ENCODE peak calls at places on chromosomes 13 and 19, in five cellular contexts. N, T, U, D and C are unnamed samples.

GRCh38 chr19:41546386-41546789 is 29.6 kb upstream of the CEACAM21 start:
- DNase-seq in N (no peak), T (no peak), U (peak), D (no peak), C (no peak)

GRCh38 chr13:113209880-113210421 is 538 bp downstream of the CUL4A start:
- DNase-seq in N (no peak), T (peak), U (peak), D (peak), C (no peak)

GRCh38 chr19:13031917-13032623 is 36.8 kb downstream of the NFIX start:
- DNase-seq in N (no peak), T (peak), U (no peak), D (no peak), C (no peak)

GRCh38 chr13:30892966-30893365 is 13.1 kb upstream of the MEDAG start:
- DNase-seq in N (no peak), T (peak), U (no peak), D (no peak), C (no peak)

GRCh38 chr19:34191355-34191962 is 19.2 kb downstream of the LSM14A start:
- DNase-seq in N (no peak), T (no peak), U (no peak), D (no peak), C (no peak)

GRCh38 chr19:29683009-29683408 is 17.7 kb downstream of the PLEKHF1 start:
- DNase-seq in N (no peak), T (peak), U (no peak), D (no peak), C (no peak)

GRCh38 chr13:73625562-73626339 is 508.5 kb downstream of the KLF12 start:
- DNase-seq in N (no peak), T (no peak), U (peak), D (no peak), C (no peak)

GRCh38 chr13:84607614-84608013 is 725.3 kb upstream of the SLITRK1 start:
- DNase-seq in N (peak), T (no peak), U (no peak), D (no peak), C (peak)

GRCh38 chr19:4518345-4519171 is at the start of gene PLIN4:
- DNase-seq in N (no peak), T (peak), U (no peak), D (peak), C (peak)

GRCh38 chr13:46893820-46894533 is 2.9 kb downstream of the HTR2A start:
- DNase-seq in N (no peak), T (peak), U (peak), D (peak), C (no peak)

GRCh38 chr19:8902520-8902919 is 70.3 kb downstream of the MBD3L1 start:
- DNase-seq in N (no peak), T (no peak), U (no peak), D (no peak), C (no peak)

GRCh38 chr13:110696776-110697175 is 9.1 kb downstream of the CARS2 start:
- DNase-seq in N (no peak), T (no peak), U (no peak), D (no peak), C (no peak)

GRCh38 chr19:1045247-1045603 is 5.3 kb downstream of the ABCA7 start:
- DNase-seq in N (no peak), T (peak), U (peak), D (peak), C (no peak)

GRCh38 chr19:39825531-39826076 is 8.4 kb downstream of the DYRK1B start:
- DNase-seq in N (no peak), T (peak), U (no peak), D (no peak), C (no peak)

GRCh38 chr19:18586311-18586710 is 2.3 kb upstream of the REX1BD start:
- DNase-seq in N (no peak), T (no peak), U (no peak), D (no peak), C (no peak)

GRCh38 chr13:71880753-71881541 is 13.9 kb upstream of the DACH1 start:
- DNase-seq in N (no peak), T (no peak), U (no peak), D (no peak), C (no peak)

DNA sequence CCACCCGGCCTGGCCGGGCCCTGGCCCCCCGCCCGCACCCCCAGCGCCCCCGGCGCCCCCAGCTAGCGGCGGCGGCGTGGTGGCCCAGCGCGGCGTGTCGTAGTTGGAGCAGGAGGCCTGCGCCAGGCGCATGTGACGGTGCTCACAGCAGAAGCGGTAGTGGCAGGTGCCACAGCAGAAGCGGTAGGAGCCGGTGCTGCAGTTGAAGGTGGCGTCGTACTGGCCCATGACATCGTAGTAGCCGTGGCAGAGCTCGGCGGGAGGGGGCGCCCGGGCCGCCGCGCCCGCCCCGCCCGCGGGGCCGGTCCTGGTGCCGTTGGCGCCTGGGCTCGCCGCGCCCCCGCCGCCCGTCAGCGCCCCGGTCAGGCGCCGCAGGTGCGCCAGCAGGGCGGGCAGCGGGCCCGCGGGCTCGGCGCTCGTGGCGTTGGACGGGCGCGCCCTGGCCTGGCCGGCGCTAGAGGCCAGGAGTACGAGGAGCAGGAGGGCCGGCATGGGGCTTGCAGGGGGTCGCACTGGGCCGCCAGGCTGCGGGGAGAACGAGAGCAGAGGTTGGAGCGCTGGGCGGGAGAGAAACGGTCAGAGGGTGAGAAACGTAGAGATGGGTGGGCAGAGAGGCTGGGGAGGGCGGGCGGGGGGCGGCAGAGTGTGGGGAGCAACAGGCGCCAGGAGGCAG is 592 bp downstream of the SHISA7 start:
- DNase-seq in N (no peak), T (no peak), U (no peak), D (no peak), C (no peak)
- H3K4me3 ChIP-seq in N (no peak), T (no peak), U (no peak), D (no peak), C (no peak)

GRCh38 chr19:56107626-56108351 is 13.3 kb downstream of the ZNF787 start:
- DNase-seq in N (no peak), T (no peak), U (no peak), D (peak), C (no peak)

GRCh38 chr19:56106993-56107392 is 14.1 kb downstream of the ZNF787 start:
- DNase-seq in N (no peak), T (no peak), U (no peak), D (no peak), C (no peak)

GRCh38 chr19:56109216-56109615 is 11.9 kb downstream of the ZNF787 start:
- DNase-seq in N (no peak), T (no peak), U (no peak), D (no peak), C (peak)

GRCh38 chr19:56110515-56111448 is 10.3 kb downstream of the ZNF787 start:
- DNase-seq in N (no peak), T (peak), U (no peak), D (peak), C (no peak)

DNA sequence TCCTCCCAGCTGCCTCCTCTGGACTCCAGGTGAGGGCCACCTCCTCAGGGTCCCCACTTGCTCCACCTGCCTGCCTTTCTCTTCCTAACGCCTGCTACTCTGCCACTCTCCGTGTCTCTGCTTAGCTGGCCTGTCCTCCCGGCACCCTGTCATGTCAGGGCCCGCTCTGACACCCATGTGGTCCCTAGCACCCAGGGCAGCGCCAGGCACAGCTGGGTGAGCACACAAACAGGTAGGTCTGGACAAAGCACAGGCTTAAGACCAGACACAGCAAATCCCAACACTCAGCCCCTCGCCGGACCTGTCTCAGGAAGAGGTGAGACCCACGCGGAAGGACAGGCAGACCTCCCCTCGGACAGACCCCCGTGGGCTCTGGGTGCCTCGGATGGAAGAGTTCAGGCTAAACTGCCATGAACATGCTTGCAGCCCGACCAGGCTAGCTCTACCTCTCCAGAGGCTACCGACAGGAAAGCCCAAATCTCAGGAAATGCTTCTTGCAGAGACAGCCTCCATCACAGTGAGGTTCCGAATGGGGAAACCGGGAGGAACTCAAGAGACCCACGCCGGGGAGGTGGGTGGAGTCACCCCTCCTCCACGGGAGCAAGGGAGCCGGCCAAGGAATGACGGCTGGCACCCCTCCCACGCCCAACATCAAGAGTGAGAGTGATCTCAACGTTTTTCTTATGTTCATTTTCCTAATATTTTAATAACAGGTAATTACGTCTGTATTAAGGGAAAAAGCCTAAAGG is 12.5 kb downstream of the ZNF787 start:
- DNase-seq in N (no peak), T (peak), U (no peak), D (peak), C (peak)
- H3K4me3 ChIP-seq in N (no peak), T (peak), U (no peak), D (peak), C (peak)

GRCh38 chr13:49184621-49185020 is 35.5 kb upstream of the MLNR start:
- DNase-seq in N (no peak), T (no peak), U (no peak), D (no peak), C (no peak)

GRCh38 chr13:49185264-49185663 is 34.9 kb upstream of the MLNR start:
- DNase-seq in N (no peak), T (no peak), U (no peak), D (no peak), C (no peak)

DNA sequence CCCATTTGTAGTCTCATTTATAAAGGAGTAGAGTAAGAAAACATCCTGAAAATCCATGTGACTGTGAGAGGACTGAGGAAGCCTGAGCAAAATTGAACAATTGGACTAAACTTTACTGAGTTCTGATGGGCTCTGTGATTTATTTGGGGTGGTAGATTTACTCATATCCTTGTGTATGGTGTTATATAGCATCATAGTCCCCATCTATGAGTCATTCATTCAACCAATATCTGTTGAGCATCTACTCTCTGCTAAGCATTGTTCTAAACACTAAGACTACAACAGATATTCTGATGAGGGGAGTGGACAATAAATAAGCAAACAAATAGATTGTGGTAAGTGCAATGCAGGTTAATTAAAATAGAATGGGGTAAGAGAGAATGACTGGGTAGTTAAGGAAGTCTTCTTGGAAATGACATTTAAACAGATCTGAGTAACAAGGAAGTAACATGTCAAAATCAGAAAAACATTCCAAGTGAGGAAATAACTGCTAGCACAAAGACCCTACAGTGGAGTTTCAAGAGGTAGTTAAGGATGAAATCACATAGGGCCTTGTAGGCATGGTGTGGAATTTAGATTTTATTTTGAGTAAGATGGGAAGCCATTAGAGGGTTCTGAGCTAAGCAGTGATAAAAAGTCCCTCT is 36.3 kb upstream of the MLNR start:
- DNase-seq in N (no peak), T (no peak), U (no peak), D (no peak), C (no peak)
- H3K4me3 ChIP-seq in N (no peak), T (no peak), U (no peak), D (no peak), C (no peak)

GRCh38 chr19:47035127-47035494 is 13.3 kb downstream of the TMEM160 start:
- DNase-seq in N (no peak), T (no peak), U (no peak), D (no peak), C (no peak)
- H3K4me3 ChIP-seq in N (peak), T (peak), U (peak), D (peak), C (peak)

DNA sequence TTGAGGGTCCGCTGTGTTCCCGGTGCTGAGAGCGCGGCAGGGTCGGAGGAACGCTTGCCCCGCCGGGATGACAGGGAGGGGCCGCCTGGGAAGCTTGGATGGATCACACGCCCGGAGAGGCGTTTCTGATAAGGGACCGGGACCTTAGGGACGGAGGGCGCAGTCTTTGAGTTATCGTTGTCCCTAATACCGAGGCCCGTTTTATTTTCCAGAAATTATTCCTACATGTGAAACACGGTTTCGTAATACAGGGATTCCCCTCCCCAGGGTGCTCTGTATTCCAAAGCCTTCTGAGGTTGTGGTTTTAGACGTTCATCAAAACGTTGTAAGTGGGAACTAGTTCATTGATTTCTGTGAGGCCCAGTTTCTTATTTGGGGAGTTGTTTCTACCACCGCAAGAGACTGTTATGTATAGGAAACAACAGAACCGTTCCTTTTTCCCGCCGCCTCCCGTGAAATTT is 744 bp downstream of the PDCD5 start:
- DNase-seq in N (peak), T (peak), U (no peak), D (no peak), C (no peak)
- H3K4me3 ChIP-seq in N (peak), T (peak), U (peak), D (peak), C (peak)

DNA sequence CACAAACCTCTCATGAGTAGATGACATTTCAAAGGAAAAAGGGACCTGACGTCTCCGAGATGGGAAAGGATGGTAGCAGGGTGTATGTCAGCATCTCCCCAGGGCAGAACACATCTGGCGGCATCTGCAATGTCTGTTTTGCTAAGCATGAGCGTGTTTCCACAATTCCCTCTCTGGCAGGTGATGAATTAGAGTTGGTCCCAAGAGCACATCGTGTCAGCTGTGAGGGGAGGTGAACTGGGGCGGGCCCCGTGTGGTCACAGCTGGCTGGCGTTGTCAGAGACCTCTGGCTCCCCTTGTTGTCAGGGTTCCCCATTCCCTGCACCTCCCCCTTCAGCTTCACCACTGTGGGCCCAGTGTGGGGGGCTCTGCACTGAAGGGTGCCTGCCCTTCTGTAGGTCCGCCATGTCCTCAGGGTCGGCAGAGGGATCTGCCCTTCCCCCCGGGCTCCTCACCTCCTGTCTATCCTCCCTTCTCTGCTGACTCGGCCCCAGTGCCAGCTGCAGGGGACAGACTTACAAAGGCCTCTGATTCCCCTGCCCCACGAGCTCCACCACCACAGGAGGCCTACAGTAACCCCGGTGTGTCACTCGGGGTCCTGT is 58.2 kb downstream of the CDADC1 start:
- DNase-seq in N (no peak), T (peak), U (no peak), D (no peak), C (no peak)
- H3K4me3 ChIP-seq in N (no peak), T (no peak), U (no peak), D (no peak), C (no peak)

DNA sequence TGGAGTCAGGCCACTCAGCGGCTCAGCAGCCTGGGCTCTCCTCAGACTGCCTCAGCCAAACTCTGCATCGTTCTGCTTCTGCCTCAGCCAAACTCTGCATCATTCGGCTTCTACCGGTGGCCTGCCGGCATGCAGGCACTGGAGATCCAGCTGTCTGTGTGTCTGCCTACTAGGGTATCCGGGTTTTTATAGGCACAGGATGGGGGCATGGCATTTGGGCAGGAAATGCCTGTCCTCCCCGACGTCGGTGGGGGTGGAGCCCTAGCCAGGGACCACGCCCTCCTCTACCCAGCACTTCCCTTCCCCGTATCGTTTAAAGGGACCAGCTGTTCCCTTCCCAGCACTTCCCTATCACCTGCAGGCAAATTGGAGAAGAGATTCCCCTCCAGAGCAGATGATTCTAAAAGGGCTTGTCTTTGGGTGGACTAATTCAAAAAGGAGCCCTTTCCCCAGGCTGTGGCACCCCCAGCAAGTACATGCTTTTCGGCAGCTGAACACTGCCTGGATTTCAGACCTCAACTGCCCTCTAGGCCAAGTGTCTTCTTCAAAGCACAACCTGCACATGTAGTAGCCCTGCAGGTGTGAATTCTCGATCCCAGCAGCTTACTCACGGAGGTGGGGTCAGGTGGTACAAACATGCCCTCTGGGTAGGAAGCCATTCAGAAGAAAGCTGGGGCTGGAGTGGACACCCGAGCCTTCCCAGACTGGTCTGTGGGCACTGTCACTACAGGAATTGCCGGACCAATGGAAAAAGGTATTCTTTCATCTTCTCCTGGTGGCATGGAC is 25.5 kb upstream of the GPR12 start:
- DNase-seq in N (no peak), T (peak), U (peak), D (peak), C (no peak)
- H3K4me3 ChIP-seq in N (no peak), T (no peak), U (peak), D (peak), C (no peak)